ENCODE peak calls at places on chromosome 19, in eight cellular contexts. Z is dorsolateral prefrontal cortex; C is pancreas; M is CD4-positive, CD25-positive, alpha-beta regulatory T cell; K is H9; R is SK-N-SH; X is mesendoderm; O is breast epithelium. B is an unnamed sample.

GRCh38 chr19:57947088-57947418 is 453 bp downstream of the ZNF256 start:
- DNase-seq in Z (no peak), C (no peak), M (no peak), K (no peak), R (no peak), X (no peak), O (no peak), B (no peak)

GRCh38 chr19:7942981-7943443 is 454 bp downstream of the TIMM44 start:
- DNase-seq in Z (no peak), C (no peak), M (no peak), K (no peak), R (peak), X (peak), O (no peak), B (no peak)

GRCh38 chr19:10960314-10961072 is at the start of gene SMARCA4:
- DNase-seq in Z (peak), C (peak), M (peak), K (peak), R (peak), X (peak), O (peak), B (peak)

GRCh38 chr19:30204721-30205120 is 167.5 kb upstream of the ZNF536 start:
- DNase-seq in Z (no peak), C (no peak), M (no peak), K (no peak), R (no peak), X (no peak), O (no peak), B (no peak)

GRCh38 chr19:33731886-33732285 is 64.8 kb upstream of the KCTD15 start:
- DNase-seq in Z (no peak), C (no peak), M (no peak), K (no peak), R (no peak), X (no peak), O (no peak), B (no peak)

GRCh38 chr19:48724796-48725753 is 5.5 kb upstream of the MAMSTR start:
- DNase-seq in Z (no peak), C (peak), M (no peak), K (peak), R (peak), X (peak), O (no peak), B (peak)

GRCh38 chr19:42422576-42423461 is 4.4 kb downstream of the LIPE start:
- DNase-seq in Z (no peak), C (no peak), M (peak), K (peak), R (peak), X (peak), O (no peak), B (no peak)

GRCh38 chr19:49425178-49425577 is at the start of gene GFY:
- DNase-seq in Z (no peak), C (no peak), M (no peak), K (no peak), R (no peak), X (no peak), O (no peak), B (no peak)

GRCh38 chr19:13705928-13706447 is 58.3 kb upstream of the MRI1 start:
- DNase-seq in Z (no peak), C (no peak), M (no peak), K (no peak), R (no peak), X (peak), O (no peak), B (no peak)

GRCh38 chr19:45163751-45164150 is 3.0 kb upstream of the NKPD1 start:
- DNase-seq in Z (no peak), C (no peak), M (no peak), K (no peak), R (no peak), X (no peak), O (no peak), B (no peak)

GRCh38 chr19:48487944-48488343 is 18.8 kb downstream of the CYTH2 start:
- DNase-seq in Z (peak), C (peak), M (no peak), K (no peak), R (no peak), X (no peak), O (peak), B (peak)

GRCh38 chr19:6224308-6224675 is 55.5 kb downstream of the MLLT1 start:
- DNase-seq in Z (no peak), C (no peak), M (no peak), K (no peak), R (no peak), X (no peak), O (no peak), B (no peak)

GRCh38 chr19:57123882-57124281 is 4.1 kb downstream of the USP29 start:
- DNase-seq in Z (no peak), C (no peak), M (no peak), K (no peak), R (no peak), X (no peak), O (no peak), B (no peak)

GRCh38 chr19:10112037-10112751 is 701 bp downstream of the P2RY11 start:
- DNase-seq in Z (no peak), C (no peak), M (no peak), K (no peak), R (peak), X (peak), O (no peak), B (no peak)

GRCh38 chr19:3061214-3062161 is 807 bp downstream of the TLE5 start:
- DNase-seq in Z (peak), C (no peak), M (peak), K (no peak), R (peak), X (no peak), O (no peak), B (no peak)

GRCh38 chr19:55324705-55325104 is 436 bp downstream of the TMEM150B start:
- DNase-seq in Z (no peak), C (no peak), M (no peak), K (no peak), R (no peak), X (no peak), O (no peak), B (no peak)

GRCh38 chr19:14556662-14557188 is 15.1 kb downstream of the NDUFB7 start:
- DNase-seq in Z (peak), C (peak), M (peak), K (peak), R (peak), X (peak), O (peak), B (no peak)

GRCh38 chr19:10173527-10173926 is 21.2 kb downstream of the DNMT1 start:
- DNase-seq in Z (no peak), C (no peak), M (no peak), K (no peak), R (no peak), X (no peak), O (no peak), B (no peak)

GRCh38 chr19:20179946-20180345 is 12.9 kb downstream of the ZNF486 start:
- DNase-seq in Z (no peak), C (no peak), M (no peak), K (no peak), R (no peak), X (no peak), O (no peak), B (no peak)

DNA sequence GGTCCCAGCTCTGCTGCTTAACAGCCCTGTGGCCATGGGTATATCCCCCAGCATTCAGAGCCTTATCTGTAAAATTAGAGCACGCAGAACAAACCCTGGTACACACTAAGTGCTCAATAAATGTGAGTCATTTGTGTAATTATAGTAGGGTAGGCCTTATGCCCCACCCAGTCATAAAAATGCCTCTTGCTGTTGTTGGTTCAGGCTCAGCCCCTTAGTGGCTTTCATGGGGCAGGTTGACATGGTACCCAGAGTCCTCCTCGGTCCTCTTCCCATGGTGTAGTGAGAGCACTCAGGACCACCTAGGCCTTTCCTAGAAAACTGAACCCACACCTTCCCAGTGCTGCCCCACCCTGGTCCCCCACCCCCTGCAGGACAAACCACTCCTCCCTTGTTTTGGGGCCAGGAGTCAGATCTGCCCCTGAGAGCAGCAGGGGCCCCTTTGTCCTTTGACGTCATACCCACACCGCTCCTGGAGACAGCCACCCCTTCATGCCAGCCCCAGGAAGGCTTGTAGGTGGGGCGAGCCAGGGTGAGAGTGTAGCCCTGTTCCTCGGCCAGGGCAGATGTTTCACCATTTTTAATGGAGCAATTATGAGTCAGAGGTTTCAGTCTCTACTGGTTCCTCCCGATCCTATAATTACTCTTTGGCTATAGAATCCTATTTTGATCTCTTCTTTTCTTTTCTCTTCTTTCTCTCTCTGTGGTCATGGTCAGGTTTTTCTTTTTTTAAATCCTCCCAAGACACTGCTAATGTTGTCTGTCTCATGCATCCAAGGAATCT is 36.8 kb downstream of the ACTN4 start:
- DNase-seq in Z (no peak), C (no peak), M (peak), K (peak), R (no peak), X (peak), O (no peak), B (peak)
- H3K27ac ChIP-seq in Z (peak), C (peak), M (peak), K (peak), R (peak), X (peak), O (peak), B (peak)

GRCh38 chr19:1265611-1266115 is 3.5 kb upstream of the CIRBP start:
- DNase-seq in Z (peak), C (peak), M (no peak), K (no peak), R (no peak), X (peak), O (no peak), B (no peak)
- H3K27ac ChIP-seq in Z (peak), C (peak), M (peak), K (no peak), R (peak), X (peak), O (peak), B (peak)

DNA sequence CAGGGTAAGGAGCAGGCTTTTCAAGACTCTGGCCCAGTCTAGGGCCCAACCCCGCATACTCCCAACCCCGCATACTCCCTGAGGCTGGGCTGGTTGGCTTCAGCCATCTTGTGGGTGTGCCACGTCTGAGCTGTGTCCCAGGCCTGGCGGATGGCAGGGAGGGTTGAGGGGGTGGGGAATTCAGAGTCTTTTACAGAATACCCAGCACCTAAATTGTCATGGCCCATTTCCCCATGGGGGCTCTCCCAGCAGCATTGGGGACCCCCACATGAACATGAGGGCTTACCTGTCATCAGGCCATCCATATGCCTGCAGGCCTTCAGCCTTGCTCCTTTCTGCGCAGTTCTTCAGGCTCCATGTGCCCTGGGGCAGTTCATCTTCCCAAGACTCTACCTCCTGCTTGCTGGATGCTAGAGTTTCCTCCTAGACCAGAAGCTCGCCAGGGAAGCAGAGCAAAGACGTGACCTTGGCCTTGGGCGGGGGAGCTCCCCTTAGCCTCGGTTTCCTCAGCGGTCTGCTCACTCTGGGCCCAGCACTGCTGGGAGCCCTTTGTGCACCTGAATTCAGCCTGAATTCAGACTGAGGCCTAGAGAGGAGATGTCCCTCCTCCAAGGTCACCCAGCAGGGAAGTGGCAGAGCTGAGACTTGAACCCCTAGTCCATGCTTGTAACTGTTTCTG is 9.2 kb downstream of the PPP5C start:
- DNase-seq in Z (no peak), C (no peak), M (no peak), K (no peak), R (no peak), X (no peak), O (no peak), B (no peak)
- H3K27ac ChIP-seq in Z (no peak), C (no peak), M (no peak), K (no peak), R (no peak), X (no peak), O (no peak), B (no peak)

GRCh38 chr19:5126498-5127223 is 157.7 kb downstream of the KDM4B start:
- DNase-seq in Z (no peak), C (no peak), M (no peak), K (no peak), R (no peak), X (no peak), O (no peak), B (no peak)
- H3K27ac ChIP-seq in Z (no peak), C (peak), M (no peak), K (peak), R (no peak), X (peak), O (peak), B (no peak)

GRCh38 chr19:41398603-41399002 is 985 bp downstream of the BCKDHA start:
- DNase-seq in Z (no peak), C (no peak), M (no peak), K (no peak), R (no peak), X (no peak), O (no peak), B (no peak)
- H3K27ac ChIP-seq in Z (no peak), C (no peak), M (peak), K (no peak), R (no peak), X (no peak), O (no peak), B (no peak)

DNA sequence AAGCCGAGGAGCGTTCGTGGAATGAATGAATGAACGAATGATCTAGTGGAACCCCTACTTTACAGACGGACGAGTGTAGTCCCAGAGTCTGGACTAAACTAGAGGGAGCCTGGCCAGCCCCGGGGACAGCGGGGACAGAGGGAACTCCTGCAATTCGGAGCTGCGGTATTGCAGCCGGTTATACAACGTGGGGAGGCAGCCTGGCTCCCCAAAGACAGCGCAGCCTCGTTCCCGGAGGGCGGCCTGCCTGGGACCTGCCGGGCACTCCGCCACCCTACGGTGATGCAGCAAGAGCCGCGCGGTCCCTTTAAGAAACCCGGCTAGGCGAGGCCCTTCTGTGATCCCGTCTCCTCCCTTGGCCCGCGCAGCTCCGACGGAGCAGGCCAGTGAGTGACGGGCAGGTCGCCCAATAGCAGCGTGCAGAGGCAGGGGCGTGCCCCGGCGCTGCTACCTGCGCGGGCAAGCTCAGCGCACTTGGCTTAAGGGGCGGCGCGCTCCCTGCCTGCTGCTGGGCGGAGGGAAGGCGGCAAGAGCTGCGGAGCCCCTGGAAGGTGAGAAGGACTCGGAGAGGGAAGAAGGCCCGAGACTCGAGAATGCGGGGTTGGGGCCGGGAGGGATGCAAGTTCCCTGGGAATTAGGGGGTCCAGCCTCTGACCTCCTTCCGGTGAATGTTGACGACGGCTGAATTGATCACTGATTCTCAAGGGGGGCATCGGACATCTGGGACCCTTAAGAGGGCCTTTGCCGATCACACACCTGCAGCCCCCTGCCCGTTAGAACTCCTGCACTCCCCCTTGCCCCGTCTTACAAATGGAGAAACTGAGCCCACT is at the start of gene ABCA7:
- DNase-seq in Z (peak), C (peak), M (peak), K (peak), R (peak), X (peak), O (peak), B (peak)
- H3K27ac ChIP-seq in Z (no peak), C (peak), M (peak), K (no peak), R (peak), X (no peak), O (no peak), B (peak)

GRCh38 chr19:28961772-28962500 is 251.0 kb downstream of the UQCRFS1 start:
- DNase-seq in Z (no peak), C (no peak), M (no peak), K (no peak), R (no peak), X (no peak), O (no peak), B (no peak)
- H3K27ac ChIP-seq in Z (no peak), C (no peak), M (no peak), K (no peak), R (peak), X (no peak), O (no peak), B (peak)